ENCODE peak calls at places on chromosomes 4 and X, in five cellular contexts. One of them, this sample, is unnamed.

GRCh38 chr4:54658321-54659093 is 750 bp downstream of the KIT start:
- DNase-seq in effector memory CD4-positive, alpha-beta T cell: no peak
- DNase-seq in pancreas: peak; percentile 45
- DNase-seq in psoas muscle: peak; percentile 56
- DNase-seq in C1 segment of cervical spinal cord: peak; percentile 59
- DNase-seq in this sample: no peak

GRCh38 chr4:110823251-110823650 is 200.4 kb upstream of the PITX2 start:
- DNase-seq in effector memory CD4-positive, alpha-beta T cell: no peak
- DNase-seq in pancreas: no peak
- DNase-seq in psoas muscle: no peak
- DNase-seq in C1 segment of cervical spinal cord: no peak
- DNase-seq in this sample: no peak

GRCh38 chr4:108834787-108835384 is 72.0 kb upstream of the ETNPPL start:
- DNase-seq in effector memory CD4-positive, alpha-beta T cell: no peak
- DNase-seq in pancreas: no peak
- DNase-seq in psoas muscle: no peak
- DNase-seq in C1 segment of cervical spinal cord: no peak
- DNase-seq in this sample: no peak

GRCh38 chrX:151019837-151020236 is 36.7 kb downstream of the HMGB3 start:
- DNase-seq in effector memory CD4-positive, alpha-beta T cell: no peak
- DNase-seq in pancreas: no peak
- DNase-seq in psoas muscle: no peak
- DNase-seq in C1 segment of cervical spinal cord: no peak
- DNase-seq in this sample: no peak

GRCh38 chr4:25663778-25664177 is 8.1 kb downstream of the SLC34A2 start:
- DNase-seq in effector memory CD4-positive, alpha-beta T cell: no peak
- DNase-seq in pancreas: no peak
- DNase-seq in psoas muscle: no peak
- DNase-seq in C1 segment of cervical spinal cord: no peak
- DNase-seq in this sample: no peak

GRCh38 chr4:80226091-80226490 is 28.8 kb downstream of the PRDM8 start:
- DNase-seq in effector memory CD4-positive, alpha-beta T cell: no peak
- DNase-seq in pancreas: no peak
- DNase-seq in psoas muscle: no peak
- DNase-seq in C1 segment of cervical spinal cord: no peak
- DNase-seq in this sample: no peak

GRCh38 chr4:152784490-152785195 is 4.9 kb downstream of the ARFIP1 start:
- DNase-seq in effector memory CD4-positive, alpha-beta T cell: no peak
- DNase-seq in pancreas: no peak
- DNase-seq in psoas muscle: no peak
- DNase-seq in C1 segment of cervical spinal cord: no peak
- DNase-seq in this sample: no peak

GRCh38 chr4:107248571-107248970 is 212.5 kb upstream of the DKK2 start:
- DNase-seq in effector memory CD4-positive, alpha-beta T cell: no peak
- DNase-seq in pancreas: no peak
- DNase-seq in psoas muscle: no peak
- DNase-seq in C1 segment of cervical spinal cord: no peak
- DNase-seq in this sample: no peak

GRCh38 chrX:46957299-46957698 is 45.1 kb downstream of the JADE3 start:
- DNase-seq in effector memory CD4-positive, alpha-beta T cell: no peak
- DNase-seq in pancreas: no peak
- DNase-seq in psoas muscle: no peak
- DNase-seq in C1 segment of cervical spinal cord: no peak
- DNase-seq in this sample: no peak

GRCh38 chr4:11436673-11437072 is 8.0 kb upstream of the HS3ST1 start:
- DNase-seq in effector memory CD4-positive, alpha-beta T cell: no peak
- DNase-seq in pancreas: no peak
- DNase-seq in psoas muscle: no peak
- DNase-seq in C1 segment of cervical spinal cord: no peak
- DNase-seq in this sample: no peak

GRCh38 chr4:8919651-8920288 is 48.1 kb upstream of the HMX1 start:
- DNase-seq in effector memory CD4-positive, alpha-beta T cell: no peak
- DNase-seq in pancreas: peak; percentile 4
- DNase-seq in psoas muscle: no peak
- DNase-seq in C1 segment of cervical spinal cord: no peak
- DNase-seq in this sample: no peak

GRCh38 chrX:78092296-78092695 is 11.8 kb upstream of the PGK1 start:
- DNase-seq in effector memory CD4-positive, alpha-beta T cell: no peak
- DNase-seq in pancreas: no peak
- DNase-seq in psoas muscle: no peak
- DNase-seq in C1 segment of cervical spinal cord: no peak
- DNase-seq in this sample: no peak

GRCh38 chr4:111985386-111985890 is 159.8 kb upstream of the FAM241A start:
- DNase-seq in effector memory CD4-positive, alpha-beta T cell: no peak
- DNase-seq in pancreas: no peak
- DNase-seq in psoas muscle: no peak
- DNase-seq in C1 segment of cervical spinal cord: no peak
- DNase-seq in this sample: no peak

GRCh38 chr4:141560056-141560455 is 76.3 kb upstream of the IL15 start:
- DNase-seq in effector memory CD4-positive, alpha-beta T cell: no peak
- DNase-seq in pancreas: no peak
- DNase-seq in psoas muscle: no peak
- DNase-seq in C1 segment of cervical spinal cord: no peak
- DNase-seq in this sample: no peak

GRCh38 chr4:141027421-141027820 is 105.8 kb downstream of the RNF150 start:
- DNase-seq in effector memory CD4-positive, alpha-beta T cell: no peak
- DNase-seq in pancreas: no peak
- DNase-seq in psoas muscle: no peak
- DNase-seq in C1 segment of cervical spinal cord: no peak
- DNase-seq in this sample: no peak

GRCh38 chr4:4821577-4821976 is 37.9 kb upstream of the MSX1 start:
- DNase-seq in effector memory CD4-positive, alpha-beta T cell: no peak
- DNase-seq in pancreas: no peak
- DNase-seq in psoas muscle: no peak
- DNase-seq in C1 segment of cervical spinal cord: no peak
- DNase-seq in this sample: no peak

GRCh38 chrX:39427492-39428289 is 626.4 kb downstream of the MID1IP1 start:
- DNase-seq in effector memory CD4-positive, alpha-beta T cell: no peak
- DNase-seq in pancreas: no peak
- DNase-seq in psoas muscle: no peak
- DNase-seq in C1 segment of cervical spinal cord: no peak
- DNase-seq in this sample: no peak

GRCh38 chrX:132333351-132333750 is 114.1 kb upstream of the RAP2C start:
- DNase-seq in effector memory CD4-positive, alpha-beta T cell: no peak
- DNase-seq in pancreas: no peak
- DNase-seq in psoas muscle: no peak
- DNase-seq in C1 segment of cervical spinal cord: no peak
- DNase-seq in this sample: no peak

GRCh38 chr4:77194989-77195388 is 38.0 kb downstream of the CCNG2 start:
- DNase-seq in effector memory CD4-positive, alpha-beta T cell: no peak
- DNase-seq in pancreas: no peak
- DNase-seq in psoas muscle: no peak
- DNase-seq in C1 segment of cervical spinal cord: no peak
- DNase-seq in this sample: no peak

GRCh38 chr4:174222266-174222872 is 61.1 kb downstream of the FBXO8 start:
- DNase-seq in effector memory CD4-positive, alpha-beta T cell: no peak
- DNase-seq in pancreas: no peak
- DNase-seq in psoas muscle: no peak
- DNase-seq in C1 segment of cervical spinal cord: no peak
- DNase-seq in this sample: no peak

GRCh38 chrX:131424895-131425294 is 119.0 kb upstream of the OR13H1 start:
- DNase-seq in effector memory CD4-positive, alpha-beta T cell: no peak
- DNase-seq in pancreas: no peak
- DNase-seq in psoas muscle: no peak
- DNase-seq in C1 segment of cervical spinal cord: no peak
- DNase-seq in this sample: no peak

GRCh38 chr4:185656467-185656890 is 121.2 kb upstream of the PDLIM3 start:
- DNase-seq in effector memory CD4-positive, alpha-beta T cell: no peak
- DNase-seq in pancreas: no peak
- DNase-seq in psoas muscle: peak; percentile 54
- DNase-seq in C1 segment of cervical spinal cord: peak; percentile 17
- DNase-seq in this sample: no peak

GRCh38 chrX:135596495-135596894 is 76.0 kb downstream of the INTS6L start:
- DNase-seq in effector memory CD4-positive, alpha-beta T cell: peak; percentile 1
- DNase-seq in pancreas: no peak
- DNase-seq in psoas muscle: no peak
- DNase-seq in C1 segment of cervical spinal cord: no peak
- DNase-seq in this sample: peak; percentile 23

GRCh38 chr4:762211-763190 is 56.9 kb downstream of the PCGF3 start:
- DNase-seq in effector memory CD4-positive, alpha-beta T cell: no peak
- DNase-seq in pancreas: no peak
- DNase-seq in psoas muscle: peak; percentile 33
- DNase-seq in C1 segment of cervical spinal cord: no peak
- DNase-seq in this sample: no peak

GRCh38 chr4:118348886-118349285 is 3.9 kb downstream of the PRSS12 start:
- DNase-seq in effector memory CD4-positive, alpha-beta T cell: no peak
- DNase-seq in pancreas: no peak
- DNase-seq in psoas muscle: no peak
- DNase-seq in C1 segment of cervical spinal cord: no peak
- DNase-seq in this sample: no peak